ENCODE peak calls at places on chromosomes 16 and 17, in five cellular contexts. S is AG04450, F is NCI-H146, K is uterus, Z is AG10803. N is an unnamed sample.

GRCh38 chr16:273547-274421 is 2.0 kb downstream of the RGS11 start:
- DNase-seq in S (no peak), F (no peak), K (no peak), Z (no peak), N (no peak)

GRCh38 chr16:4339909-4340308 is 11.2 kb downstream of the PAM16 start:
- DNase-seq in S (peak; percentile 32), F (peak; percentile 37), K (peak; percentile 61), Z (peak; percentile 40), N (no peak)

GRCh38 chr17:40526668-40527067 is 25.2 kb upstream of the TNS4 start:
- DNase-seq in S (no peak), F (no peak), K (peak; percentile 57), Z (peak; percentile 87), N (no peak)

GRCh38 chr17:57562231-57562630 is 182.9 kb downstream of the CCDC182 start:
- DNase-seq in S (no peak), F (no peak), K (no peak), Z (no peak), N (no peak)

GRCh38 chr16:88428616-88429386 is 24.3 kb upstream of the ZFPM1 start:
- DNase-seq in S (no peak), F (no peak), K (no peak), Z (no peak), N (no peak)

GRCh38 chr17:58007781-58008706 is 998 bp upstream of the SRSF1 start:
- DNase-seq in S (no peak), F (peak; percentile 41), K (peak; percentile 18), Z (no peak), N (no peak)

GRCh38 chr17:4858880-4859260 is 25.7 kb downstream of the MINK1 start:
- DNase-seq in S (no peak), F (no peak), K (no peak), Z (peak; percentile 35), N (peak; percentile 69)

GRCh38 chr16:20369452-20370054 is 17.0 kb upstream of the UMOD start:
- DNase-seq in S (no peak), F (no peak), K (no peak), Z (no peak), N (no peak)

GRCh38 chr16:88634141-88634993 is 4.0 kb upstream of the IL17C start:
- DNase-seq in S (no peak), F (no peak), K (peak; percentile 49), Z (peak; percentile 43), N (peak; percentile 21)

GRCh38 chr17:62140376-62140775 is 75.3 kb upstream of the MED13 start:
- DNase-seq in S (no peak), F (no peak), K (no peak), Z (no peak), N (no peak)

GRCh38 chr17:42198897-42199296 is 4.6 kb upstream of the GHDC start:
- DNase-seq in S (no peak), F (no peak), K (no peak), Z (no peak), N (no peak)

GRCh38 chr17:75367312-75367711 is 38.2 kb downstream of the GRB2 start:
- DNase-seq in S (no peak), F (no peak), K (no peak), Z (peak; percentile 14), N (peak; percentile 90)

GRCh38 chr17:17841620-17842025 is 4.8 kb upstream of the SREBF1 start:
- DNase-seq in S (no peak), F (no peak), K (no peak), Z (no peak), N (no peak)

GRCh38 chr16:49602201-49603041 is 228.8 kb downstream of the C16orf78 start:
- DNase-seq in S (no peak), F (no peak), K (no peak), Z (no peak), N (peak; percentile 78)

GRCh38 chr16:6916946-6917345 is 415.7 kb upstream of the RBFOX1 start:
- DNase-seq in S (no peak), F (no peak), K (no peak), Z (no peak), N (no peak)

GRCh38 chr17:61575983-61576382 is 15.0 kb downstream of the NACA2 start:
- DNase-seq in S (no peak), F (no peak), K (no peak), Z (no peak), N (no peak)

GRCh38 chr17:8740486-8740885 is 4.2 kb downstream of the CCDC42 start:
- DNase-seq in S (no peak), F (no peak), K (no peak), Z (no peak), N (no peak)

GRCh38 chr17:66340720-66341119 is 38.3 kb downstream of the PRKCA start:
- DNase-seq in S (no peak), F (no peak), K (no peak), Z (no peak), N (no peak)

GRCh38 chr17:49217651-49218413 is 7.3 kb downstream of the ABI3 start:
- DNase-seq in S (no peak), F (no peak), K (no peak), Z (no peak), N (no peak)

GRCh38 chr16:30715777-30716445 is 16.9 kb downstream of the SRCAP start:
- DNase-seq in S (no peak), F (no peak), K (no peak), Z (peak; percentile 9), N (no peak)

GRCh38 chr16:86653289-86654006 is 75.1 kb downstream of the FOXL1 start:
- DNase-seq in S (no peak), F (no peak), K (no peak), Z (peak; percentile 76), N (no peak)

GRCh38 chr17:68384941-68385340 is 72.4 kb downstream of the WIPI1 start:
- DNase-seq in S (no peak), F (no peak), K (no peak), Z (no peak), N (no peak)

GRCh38 chr16:79758615-79759346 is 158.2 kb upstream of the MAF start:
- DNase-seq in S (no peak), F (no peak), K (no peak), Z (no peak), N (peak; percentile 74)

GRCh38 chr16:87927195-87927562 is 9.2 kb downstream of the CA5A start:
- DNase-seq in S (no peak), F (no peak), K (no peak), Z (no peak), N (no peak)

GRCh38 chr16:60991886-60992285 is 1044.4 kb downstream of the CDH8 start:
- DNase-seq in S (no peak), F (no peak), K (no peak), Z (no peak), N (no peak)

GRCh38 chr16:53131050-53131362 is 76.2 kb downstream of the CHD9 start:
- DNase-seq in S (no peak), F (no peak), K (no peak), Z (no peak), N (no peak)

GRCh38 chr17:4934173-4934979 is 2.3 kb downstream of the GP1BA start:
- DNase-seq in S (no peak), F (peak; percentile 47), K (no peak), Z (peak; percentile 41), N (no peak)

GRCh38 chr17:62109378-62109902 is 44.4 kb upstream of the MED13 start:
- DNase-seq in S (peak; percentile 10), F (peak; percentile 38), K (no peak), Z (peak; percentile 75), N (peak; percentile 87)

GRCh38 chr17:80949451-80950421 is 41.9 kb upstream of the CHMP6 start:
- DNase-seq in S (no peak), F (no peak), K (peak; percentile 16), Z (no peak), N (no peak)

GRCh38 chr17:81513669-81514484 is 1.3 kb upstream of the ACTG1 start:
- DNase-seq in S (no peak), F (peak; percentile 76), K (peak; percentile 69), Z (peak; percentile 74), N (peak; percentile 36)

GRCh38 chr17:44982113-44982702 is 14.1 kb upstream of the C1QL1 start:
- DNase-seq in S (no peak), F (no peak), K (no peak), Z (no peak), N (no peak)